ENCODE peak calls at places on chromosomes 12 and 14, in nine cellular contexts. F is HAP-1, O is pancreas, Y is mammary epithelial cell, E is A549, S is AG10803, U is iPS DF 6.9, P is ovary, R is heart left ventricle. H is an unnamed sample.

GRCh38 chr12:48024735-48025134 is 20.5 kb upstream of the COL2A1 start:
- DNase-seq in R (no peak), P (no peak), Y (no peak), U (no peak), E (no peak), S (no peak), F (no peak), O (no peak), H (no peak)

GRCh38 chr12:55935742-55936151 is 4.8 kb downstream of the DGKA start:
- DNase-seq in Y (no peak), S (no peak), E (no peak), P (peak), O (peak), U (no peak), F (no peak), R (peak), H (no peak)

GRCh38 chr12:54879579-54879978 is 25.3 kb downstream of the MUCL1 start:
- DNase-seq in F (no peak), P (no peak), U (no peak), O (no peak), R (no peak), S (no peak), Y (no peak), E (no peak), H (no peak)

GRCh38 chr14:44700184-44700583 is 193.1 kb upstream of the FSCB start:
- DNase-seq in E (no peak), S (no peak), O (no peak), R (no peak), U (no peak), F (no peak), P (no peak), Y (no peak), H (no peak)

GRCh38 chr12:109921982-109922381 is 21.9 kb downstream of the TCHP start:
- DNase-seq in P (no peak), R (no peak), U (no peak), E (no peak), F (no peak), Y (no peak), S (no peak), O (no peak), H (no peak)

GRCh38 chr12:69405466-69405865 is 45.9 kb downstream of the YEATS4 start:
- DNase-seq in O (no peak), E (peak), P (peak), U (no peak), S (peak), Y (peak), R (no peak), F (no peak), H (no peak)

GRCh38 chr12:93751864-93752610 is 74.9 kb downstream of the CRADD start:
- DNase-seq in F (no peak), O (no peak), P (no peak), U (no peak), R (no peak), S (peak), E (no peak), Y (no peak), H (no peak)

GRCh38 chr12:64946132-64946829 is 121.8 kb downstream of the TBC1D30 start:
- DNase-seq in U (no peak), P (no peak), Y (no peak), O (peak), E (no peak), R (peak), F (no peak), S (no peak), H (peak)

GRCh38 chr12:58167622-58168021 is 226.3 kb downstream of the ATP23 start:
- DNase-seq in Y (no peak), U (no peak), F (no peak), P (no peak), O (no peak), E (no peak), S (no peak), R (no peak), H (no peak)

GRCh38 chr12:104938371-104938770 is 19.7 kb downstream of the SLC41A2 start:
- DNase-seq in S (peak), P (no peak), Y (no peak), U (no peak), E (no peak), F (no peak), O (no peak), R (no peak), H (no peak)

GRCh38 chr14:43399289-43399688 is 1107.8 kb downstream of the FSCB start:
- DNase-seq in O (no peak), S (no peak), P (no peak), R (no peak), U (no peak), E (no peak), Y (no peak), F (no peak), H (no peak)

GRCh38 chr12:55850893-55851292 is 8.2 kb upstream of the MMP19 start:
- DNase-seq in R (no peak), F (no peak), O (no peak), U (no peak), E (no peak), P (no peak), Y (no peak), S (peak), H (no peak)

GRCh38 chr12:81083018-81083417 is 5.1 kb downstream of the ACSS3 start:
- DNase-seq in Y (no peak), S (no peak), U (no peak), R (no peak), O (no peak), E (no peak), F (no peak), P (no peak), H (no peak)

GRCh38 chr12:41888285-41888684 is 256.4 kb downstream of the GXYLT1 start:
- DNase-seq in E (no peak), R (no peak), O (no peak), F (no peak), U (no peak), S (no peak), Y (no peak), P (no peak), H (no peak)

GRCh38 chr12:129868566-129868965 is 35.3 kb downstream of the TMEM132D start:
- DNase-seq in F (no peak), E (peak), U (no peak), O (no peak), S (no peak), P (no peak), R (no peak), Y (no peak), H (no peak)

GRCh38 chr14:37078131-37078530 is 94.3 kb downstream of the SLC25A21 start:
- DNase-seq in P (no peak), E (no peak), S (peak), O (no peak), U (no peak), R (no peak), Y (no peak), F (no peak), H (no peak)

GRCh38 chr12:49959570-49960473 is 1.9 kb upstream of the AQP5 start:
- DNase-seq in U (peak), R (no peak), Y (peak), F (peak), O (no peak), S (peak), E (peak), P (no peak), H (peak)

GRCh38 chr14:81452766-81453165 is 52.6 kb upstream of the STON2 start:
- DNase-seq in Y (no peak), S (no peak), F (no peak), O (no peak), E (no peak), R (no peak), U (no peak), P (no peak), H (no peak)

GRCh38 chr12:12788675-12789368 is 3.4 kb downstream of the APOLD1 start:
- DNase-seq in Y (peak), F (peak), O (no peak), R (peak), P (peak), E (peak), S (peak), U (no peak), H (peak)

GRCh38 chr12:31588976-31589375 is 2.0 kb downstream of the DENND5B start:
- DNase-seq in S (peak), U (no peak), F (no peak), O (no peak), R (no peak), Y (no peak), E (no peak), P (no peak), H (no peak)

GRCh38 chr14:49915085-49915484 is 22.2 kb downstream of the ARF6 start:
- DNase-seq in E (no peak), O (no peak), S (no peak), Y (no peak), R (no peak), U (no peak), F (no peak), P (no peak), H (no peak)

GRCh38 chr12:120710805-120711296 is 593 bp downstream of the UNC119B start:
- DNase-seq in F (peak), R (no peak), S (no peak), P (peak), Y (peak), U (no peak), O (no peak), E (peak), H (no peak)

GRCh38 chr12:46546634-46547273 is 174.2 kb upstream of the SLC38A2 start:
- DNase-seq in E (no peak), O (no peak), P (no peak), S (no peak), R (no peak), F (no peak), U (no peak), Y (peak), H (no peak)

GRCh38 chr14:64562432-64562831 is 12.7 kb downstream of the PPP1R36 start:
- DNase-seq in R (no peak), E (no peak), U (no peak), P (no peak), S (no peak), F (no peak), Y (no peak), O (no peak), H (no peak)

GRCh38 chr12:7441216-7441615 is 2.7 kb downstream of the CD163L1 start:
- DNase-seq in E (no peak), F (no peak), U (no peak), O (no peak), Y (no peak), P (no peak), R (no peak), S (peak), H (no peak)

GRCh38 chr14:103151270-103151933 is 28.1 kb downstream of the TNFAIP2 start:
- DNase-seq in R (no peak), S (no peak), F (no peak), U (no peak), O (no peak), Y (peak), P (no peak), E (no peak), H (no peak)

GRCh38 chr12:16844875-16845274 is 238.9 kb upstream of the LMO3 start:
- DNase-seq in P (no peak), R (no peak), Y (no peak), E (no peak), F (peak), U (no peak), O (no peak), S (no peak), H (no peak)

GRCh38 chr14:104244221-104245011 is 106.0 kb downstream of the KIF26A start:
- DNase-seq in E (no peak), F (no peak), S (no peak), P (no peak), R (peak), U (no peak), O (no peak), Y (no peak), H (no peak)

GRCh38 chr12:6605425-6606330 is 1.5 kb downstream of the CHD4 start:
- DNase-seq in Y (peak), S (no peak), U (no peak), O (no peak), E (peak), F (no peak), R (no peak), P (no peak), H (no peak)

GRCh38 chr14:82911930-82912329 is 1378.3 kb upstream of the SEL1L start:
- DNase-seq in U (no peak), Y (no peak), P (no peak), F (no peak), O (no peak), E (no peak), R (no peak), S (no peak), H (no peak)
- H3K4me3 ChIP-seq in U (no peak), Y (no peak), P (no peak), F (no peak), O (no peak), E (no peak), R (no peak), S (no peak), H (no peak)

GRCh38 chr12:1707051-1707450 is 16.2 kb downstream of the ADIPOR2 start:
- DNase-seq in O (no peak), F (no peak), S (no peak), P (no peak), R (no peak), U (no peak), E (no peak), Y (no peak), H (no peak)
- H3K4me3 ChIP-seq in O (no peak), F (no peak), S (no peak), P (no peak), R (no peak), U (no peak), E (no peak), Y (no peak), H (no peak)

DNA sequence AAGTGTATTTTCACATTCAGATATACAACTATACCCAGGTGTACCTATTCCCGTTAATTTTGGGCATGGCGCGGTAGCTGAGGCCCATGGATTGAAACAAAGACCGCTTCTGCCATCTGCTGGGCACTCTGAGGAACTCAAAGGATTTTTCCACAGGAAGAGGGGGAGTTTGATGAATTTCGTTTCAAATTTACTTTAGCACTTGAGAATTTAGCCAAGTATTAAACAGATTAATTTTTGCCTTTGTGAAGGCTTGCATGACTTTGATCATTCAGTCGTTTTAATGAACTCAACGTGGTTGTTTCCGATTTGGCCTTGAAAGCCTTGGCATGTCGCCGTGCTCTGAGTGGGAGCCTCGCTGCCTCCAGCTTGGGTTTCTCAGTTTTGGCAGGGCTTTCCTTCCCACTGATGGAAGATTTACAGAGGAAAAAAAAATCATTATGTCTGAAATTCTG is 153.2 kb upstream of the DDHD1 start:
- DNase-seq in E (peak), F (peak), U (peak), Y (no peak), P (peak), O (peak), R (peak), S (peak), H (peak)
- H3K4me3 ChIP-seq in E (peak), F (peak), U (no peak), Y (peak), P (peak), O (peak), R (no peak), S (peak), H (peak)

DNA sequence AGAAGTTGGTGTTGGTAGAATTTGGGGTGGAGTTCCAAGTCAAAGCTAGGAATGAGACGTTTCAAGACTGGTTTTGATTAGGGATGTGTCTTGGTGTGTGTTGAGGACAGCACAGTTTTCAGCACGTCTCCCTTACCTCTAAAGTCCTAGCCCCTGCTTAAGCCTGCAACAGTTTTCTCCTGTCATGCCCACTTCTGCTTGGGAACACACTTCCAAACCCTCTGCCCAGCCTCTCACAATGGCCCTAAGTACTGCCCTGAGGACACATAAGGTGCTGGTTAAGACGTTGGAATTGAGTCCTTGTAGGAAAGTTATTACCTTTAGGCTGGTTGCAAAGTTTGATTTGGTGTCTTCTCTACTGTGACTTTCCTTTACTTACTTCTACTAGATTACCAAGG is 710 bp upstream of the BMAL2 start:
- DNase-seq in R (no peak), Y (peak), U (no peak), F (no peak), P (no peak), O (no peak), S (no peak), E (no peak), H (no peak)
- H3K4me3 ChIP-seq in R (no peak), Y (peak), U (peak), F (peak), P (no peak), O (no peak), S (peak), E (peak), H (peak)